ENCODE peak calls at places on chromosomes 5 and 9, in five cellular contexts. B is suprapubic skin, H is IMR-90, W is HepG2, L is uterus. S is an unnamed sample.

GRCh38 chr5:114782869-114783268 is 386.8 kb downstream of the TRIM36 start:
- DNase-seq in B (no peak), H (no peak), W (no peak), L (no peak), S (peak)

GRCh38 chr9:77917800-77918199 is 113.8 kb downstream of the GNAQ start:
- DNase-seq in B (no peak), H (no peak), W (no peak), L (no peak), S (no peak)

GRCh38 chr5:28402590-28403301 is 1364.4 kb upstream of the CDH9 start:
- DNase-seq in B (no peak), H (no peak), W (no peak), L (no peak), S (no peak)

GRCh38 chr5:106171708-106172107 is 1499.0 kb downstream of the EFNA5 start:
- DNase-seq in B (no peak), H (peak), W (no peak), L (no peak), S (no peak)

GRCh38 chr5:38540348-38540747 is 16.1 kb downstream of the LIFR start:
- DNase-seq in B (no peak), H (no peak), W (no peak), L (peak), S (peak)

GRCh38 chr9:93697352-93698139 is 121.2 kb downstream of the PHF2 start:
- DNase-seq in B (no peak), H (no peak), W (no peak), L (no peak), S (no peak)

GRCh38 chr9:74220327-74220726 is 276.8 kb upstream of the RORB start:
- DNase-seq in B (no peak), H (no peak), W (no peak), L (no peak), S (no peak)

GRCh38 chr9:35518212-35518917 is 28.5 kb downstream of the RUSC2 start:
- DNase-seq in B (no peak), H (peak), W (peak), L (no peak), S (peak)

DNA sequence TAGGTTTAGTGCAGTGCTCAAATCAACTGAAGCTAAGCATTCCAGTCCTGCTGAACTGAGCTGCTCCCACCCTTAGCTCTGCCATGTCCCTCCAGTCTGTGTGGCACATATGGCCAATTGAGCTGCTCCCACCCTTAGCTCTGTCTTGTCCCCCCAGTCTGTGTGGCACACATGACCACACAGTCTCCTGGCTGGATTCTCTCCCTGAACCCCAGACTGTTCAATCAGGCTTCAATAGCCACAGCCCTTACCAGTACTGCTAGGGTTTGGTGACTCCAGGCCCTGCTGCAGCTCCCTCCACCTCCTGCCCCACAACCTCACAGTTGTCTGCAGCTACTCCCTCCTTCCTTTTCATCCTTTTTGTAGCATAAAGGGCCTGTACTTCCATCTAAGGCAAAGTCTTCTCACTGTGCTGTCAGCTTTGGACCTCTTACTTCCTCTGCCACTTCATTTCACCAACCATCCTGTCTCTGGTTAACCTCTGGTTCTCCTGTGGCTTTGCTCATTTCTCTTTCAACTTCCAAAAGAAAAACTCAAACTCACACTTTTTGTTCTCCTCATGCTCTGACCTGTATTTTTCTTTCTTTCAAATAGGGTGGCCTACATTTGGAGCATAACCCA is 50.8 kb downstream of the ADAMTS12 start:
- DNase-seq in B (no peak), H (no peak), W (no peak), L (no peak), S (no peak)
- TF ChIP-seq POLR2A in B (no peak), H (no peak), W (no peak), L (no peak), S (no peak)

DNA sequence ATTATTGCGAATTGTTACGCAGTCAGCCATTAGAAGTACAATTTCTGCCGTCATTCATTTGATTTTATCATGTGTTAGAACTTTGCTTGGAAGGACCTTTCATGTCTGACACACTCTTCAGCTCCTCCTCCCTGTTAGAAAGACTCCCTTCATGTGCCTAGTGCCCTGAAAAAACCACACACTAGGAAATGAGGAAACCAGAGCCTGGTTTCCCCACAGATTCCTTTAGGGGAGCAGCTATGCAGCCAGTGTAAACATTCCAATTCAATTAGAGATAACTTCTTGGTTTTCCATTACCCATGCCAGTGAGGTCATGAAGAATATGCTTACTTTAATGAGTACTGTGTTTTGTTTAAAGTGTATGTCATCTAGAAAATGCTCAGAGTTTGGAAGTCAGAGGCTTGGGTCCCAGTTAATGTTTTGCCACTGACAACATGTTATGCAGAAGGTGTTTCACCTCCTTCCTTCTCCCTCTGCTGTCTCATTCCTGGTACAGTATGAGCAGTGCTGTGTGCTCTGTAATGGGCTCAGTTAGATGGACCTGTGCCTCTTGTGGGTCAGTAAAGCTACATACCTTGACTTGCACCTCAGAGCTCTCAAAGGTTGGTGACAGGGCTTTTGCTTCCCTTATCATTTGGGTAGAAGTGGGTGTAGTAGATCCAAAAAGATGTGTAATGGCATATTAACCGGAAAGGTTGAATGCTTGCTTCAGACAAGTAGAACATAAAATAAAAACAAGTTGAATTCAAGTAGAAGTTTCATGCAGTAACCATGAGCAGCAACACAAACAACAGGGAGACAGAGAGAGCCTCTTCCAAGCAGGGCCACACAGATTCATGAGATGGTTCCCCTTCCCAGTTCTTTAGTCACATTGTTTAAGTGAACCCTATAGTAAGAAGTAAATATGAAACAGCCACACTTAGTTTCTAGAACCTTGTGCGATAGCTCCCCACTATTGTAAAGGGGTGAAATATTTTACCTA is 52.6 kb upstream of the TNFAIP8 start:
- DNase-seq in B (no peak), H (peak), W (peak), L (no peak), S (no peak)
- TF ChIP-seq POLR2A in B (no peak), H (peak), W (peak), L (no peak), S (no peak)

GRCh38 chr5:138352722-138353549 is 451 bp downstream of the KDM3B start:
- DNase-seq in B (no peak), H (peak), W (peak), L (peak), S (peak)
- TF ChIP-seq POLR2A in B (no peak), H (peak), W (no peak), L (no peak), S (peak)

DNA sequence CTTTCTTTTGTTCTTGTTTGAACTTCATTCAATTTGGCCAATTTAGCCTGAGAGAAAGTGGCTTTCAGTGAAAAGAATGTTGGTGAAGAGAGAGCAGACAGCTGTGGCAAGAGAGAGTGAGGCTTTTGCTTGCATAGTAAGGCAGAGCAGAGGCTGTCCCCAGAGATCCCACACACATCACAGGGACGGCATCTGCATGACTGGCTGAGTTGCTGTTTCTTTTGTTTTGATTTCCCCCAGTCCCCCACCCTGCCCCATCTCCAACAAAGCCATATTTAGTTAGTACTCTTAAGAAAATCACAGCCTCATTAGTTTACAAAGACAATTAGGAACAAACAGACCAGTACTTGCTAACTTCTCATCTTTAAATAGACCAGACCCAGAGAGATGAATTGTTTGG is 363.9 kb upstream of the SEMA6A start:
- DNase-seq in B (no peak), H (no peak), W (no peak), L (no peak), S (no peak)
- TF ChIP-seq POLR2A in B (no peak), H (no peak), W (no peak), L (no peak), S (no peak)

GRCh38 chr5:75712091-75712490 is 5.1 kb downstream of the POC5 start:
- DNase-seq in B (no peak), H (no peak), W (no peak), L (no peak), S (no peak)

GRCh38 chr5:75721573-75721972 is 4.3 kb upstream of the POC5 start:
- DNase-seq in B (no peak), H (no peak), W (no peak), L (no peak), S (no peak)

GRCh38 chr5:75720882-75721281 is 3.6 kb upstream of the POC5 start:
- DNase-seq in B (no peak), H (no peak), W (peak), L (no peak), S (no peak)

GRCh38 chr5:75716715-75717081 is 539 bp downstream of the POC5 start:
- DNase-seq in B (no peak), H (no peak), W (no peak), L (no peak), S (no peak)

DNA sequence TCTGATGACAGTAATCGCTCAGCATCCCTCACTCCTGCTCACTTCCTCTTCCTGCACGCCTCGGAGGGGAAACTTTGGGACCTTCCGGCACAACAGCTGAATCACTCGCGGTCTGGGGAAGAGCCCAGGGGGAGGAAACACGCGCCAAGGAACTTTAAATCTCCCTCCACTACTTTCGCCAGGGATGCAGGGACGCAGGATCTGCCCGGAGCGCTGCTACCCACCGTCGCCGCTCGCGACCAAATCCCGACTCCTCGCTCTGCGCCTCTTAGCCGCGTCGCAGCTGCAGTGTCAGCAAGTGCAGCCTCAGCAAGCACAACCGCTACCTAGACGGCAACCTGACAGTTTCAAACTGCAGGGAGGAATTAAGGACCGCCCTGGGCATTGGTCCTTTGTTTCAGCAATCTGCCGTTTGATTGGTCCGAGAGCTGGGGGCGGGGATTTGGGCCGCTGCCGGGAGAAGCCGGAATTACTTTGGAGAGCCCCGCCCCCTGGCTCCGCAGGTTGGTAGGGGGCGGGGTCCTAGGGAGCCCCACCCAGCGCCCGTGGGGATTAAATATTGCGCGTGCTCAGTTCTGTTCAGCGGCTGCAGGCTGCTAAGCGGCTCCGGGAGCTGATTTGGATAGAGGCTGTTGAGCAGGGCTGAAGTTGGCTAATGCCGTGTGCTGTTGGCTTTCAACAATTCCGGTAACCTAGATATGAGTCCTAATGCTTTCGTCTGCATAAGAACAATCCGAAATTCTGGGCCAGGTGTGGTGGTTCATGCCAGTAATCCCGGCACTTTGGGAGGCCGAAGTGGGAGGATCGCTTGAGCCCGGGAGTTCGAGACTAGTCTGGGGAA is at the start of gene POC5:
- DNase-seq in B (peak), H (peak), W (peak), L (peak), S (peak)
- TF ChIP-seq POLR2A in B (no peak), H (no peak), W (peak), L (peak), S (no peak)

GRCh38 chr9:108748776-108749175 is 107.0 kb downstream of the ACTL7B start:
- DNase-seq in B (no peak), H (no peak), W (peak), L (no peak), S (no peak)
- TF ChIP-seq POLR2A in B (no peak), H (no peak), W (no peak), L (no peak), S (no peak)

GRCh38 chr9:14296462-14296861 is 17.5 kb downstream of the NFIB start:
- DNase-seq in B (peak), H (no peak), W (no peak), L (no peak), S (no peak)

GRCh38 chr9:14298607-14299022 is 15.3 kb downstream of the NFIB start:
- DNase-seq in B (no peak), H (no peak), W (no peak), L (no peak), S (no peak)

GRCh38 chr9:14292181-14292773 is 21.7 kb downstream of the NFIB start:
- DNase-seq in B (no peak), H (no peak), W (no peak), L (no peak), S (no peak)

GRCh38 chr9:14293801-14294200 is 20.1 kb downstream of the NFIB start:
- DNase-seq in B (no peak), H (no peak), W (no peak), L (no peak), S (no peak)

GRCh38 chr9:14294659-14295058 is 19.3 kb downstream of the NFIB start:
- DNase-seq in B (no peak), H (no peak), W (no peak), L (no peak), S (no peak)
- TF ChIP-seq POLR2A in B (no peak), H (no peak), W (no peak), L (no peak), S (no peak)

GRCh38 chr9:133476941-133477340 is 2.0 kb downstream of the SLC2A6 start:
- DNase-seq in B (no peak), H (no peak), W (no peak), L (no peak), S (no peak)

GRCh38 chr9:133477461-133477860 is 1.4 kb downstream of the SLC2A6 start:
- DNase-seq in B (no peak), H (no peak), W (no peak), L (no peak), S (no peak)

GRCh38 chr9:133477992-133478850 is 678 bp downstream of the SLC2A6 start:
- DNase-seq in B (no peak), H (peak), W (peak), L (no peak), S (peak)

GRCh38 chr9:133476531-133476930 is 2.4 kb downstream of the SLC2A6 start:
- DNase-seq in B (no peak), H (peak), W (no peak), L (no peak), S (no peak)

GRCh38 chr9:133478851-133479711 is at the start of gene SLC2A6:
- DNase-seq in B (peak), H (peak), W (peak), L (peak), S (peak)
- TF ChIP-seq POLR2A in B (no peak), H (no peak), W (no peak), L (no peak), S (no peak)